ENCODE peak calls at places on chromosomes 16 and 17, in nine cellular contexts. W is stomach, N is K562, J is SK-N-SH, V is endothelial cell of umbilical vein, G is HCT116, Q is breast epithelium, I is H1, L is suprapubic skin. Y is an unnamed sample. For H3K9me3, the result is how much of the 10 kb centered on the place peaks cover.

GRCh38 chr17:39679521-39680192 is 8.2 kb downstream of the PGAP3 start:
- DNase-seq in W (peak), N (no peak), J (no peak), V (no peak), G (no peak), Q (no peak), I (no peak), L (no peak), Y (no peak)

GRCh38 chr16:66250686-66251405 is 115.6 kb upstream of the CDH5 start:
- DNase-seq in W (peak), N (no peak), J (peak), V (no peak), G (no peak), Q (peak), I (no peak), L (peak), Y (peak)

GRCh38 chr16:84166796-84167695 is 19.8 kb downstream of the TAF1C start:
- DNase-seq in W (no peak), N (no peak), J (no peak), V (no peak), G (no peak), Q (no peak), I (no peak), L (no peak), Y (no peak)

GRCh38 chr16:73949574-73950348 is 346.9 kb upstream of the PSMD7 start:
- DNase-seq in W (no peak), N (no peak), J (no peak), V (no peak), G (no peak), Q (no peak), I (no peak), L (no peak), Y (no peak)

GRCh38 chr17:82064433-82065192 is 991 bp downstream of the DUS1L start:
- DNase-seq in W (peak), N (no peak), J (no peak), V (no peak), G (no peak), Q (no peak), I (no peak), L (no peak), Y (peak)

GRCh38 chr17:50268040-50268439 is 6.2 kb upstream of the TMEM92 start:
- DNase-seq in W (no peak), N (no peak), J (no peak), V (no peak), G (no peak), Q (peak), I (no peak), L (no peak), Y (peak)

GRCh38 chr16:46711106-46711769 is 21.8 kb downstream of the ORC6 start:
- DNase-seq in W (no peak), N (no peak), J (no peak), V (no peak), G (no peak), Q (no peak), I (no peak), L (no peak), Y (peak)

GRCh38 chr17:17570798-17571716 is 20.5 kb downstream of the PEMT start:
- DNase-seq in W (peak), N (no peak), J (no peak), V (no peak), G (no peak), Q (no peak), I (no peak), L (no peak), Y (no peak)

GRCh38 chr17:81860756-81861568 is 627 bp upstream of the P4HB start:
- DNase-seq in W (peak), N (peak), J (peak), V (peak), G (peak), Q (peak), I (peak), L (peak), Y (peak)

GRCh38 chr17:27453466-27453865 is 2.8 kb upstream of the KSR1 start:
- DNase-seq in W (no peak), N (no peak), J (no peak), V (no peak), G (no peak), Q (no peak), I (no peak), L (no peak), Y (no peak)

GRCh38 chr17:19372004-19372365 is 6.3 kb upstream of the MAPK7 start:
- DNase-seq in W (no peak), N (no peak), J (no peak), V (no peak), G (no peak), Q (no peak), I (no peak), L (peak), Y (no peak)

GRCh38 chr16:85627835-85628556 is 14.9 kb downstream of the GSE1 start:
- DNase-seq in W (no peak), N (no peak), J (no peak), V (no peak), G (no peak), Q (no peak), I (no peak), L (no peak), Y (no peak)

GRCh38 chr17:44992242-44992939 is 24.3 kb upstream of the C1QL1 start:
- DNase-seq in W (no peak), N (no peak), J (no peak), V (no peak), G (no peak), Q (no peak), I (no peak), L (no peak), Y (no peak)

GRCh38 chr17:57485916-57486315 is 229.6 kb downstream of the MSI2 start:
- DNase-seq in W (no peak), N (no peak), J (no peak), V (no peak), G (no peak), Q (no peak), I (no peak), L (no peak), Y (no peak)

GRCh38 chr17:48338720-48339119 is 91.3 kb downstream of the SKAP1 start:
- DNase-seq in W (no peak), N (no peak), J (no peak), V (no peak), G (no peak), Q (no peak), I (no peak), L (no peak), Y (no peak)

GRCh38 chr17:1124238-1124699 is 55.5 kb downstream of the ABR start:
- DNase-seq in W (no peak), N (no peak), J (no peak), V (no peak), G (no peak), Q (no peak), I (no peak), L (no peak), Y (no peak)

GRCh38 chr17:75664099-75664549 is 2.8 kb downstream of the RECQL5 start:
- DNase-seq in W (no peak), N (no peak), J (no peak), V (no peak), G (no peak), Q (no peak), I (no peak), L (no peak), Y (no peak)

GRCh38 chr16:87658564-87659225 is 56.4 kb downstream of the JPH3 start:
- DNase-seq in W (no peak), N (no peak), J (no peak), V (no peak), G (no peak), Q (no peak), I (no peak), L (no peak), Y (no peak)

GRCh38 chr16:67115649-67116048 is 5.9 kb downstream of the PHAF1 start:
- DNase-seq in W (no peak), N (no peak), J (no peak), V (no peak), G (peak), Q (no peak), I (no peak), L (no peak), Y (no peak)

GRCh38 chr17:76252040-76252954 is 12.0 kb upstream of the RNF157 start:
- DNase-seq in W (peak), N (no peak), J (no peak), V (peak), G (no peak), Q (peak), I (no peak), L (no peak), Y (peak)

GRCh38 chr17:78839762-78840529 is 668 bp downstream of the USP36 start:
- DNase-seq in W (peak), N (no peak), J (peak), V (peak), G (no peak), Q (no peak), I (no peak), L (peak), Y (peak)

GRCh38 chr16:83336630-83337029 is 471.1 kb upstream of the HSBP1 start:
- DNase-seq in W (no peak), N (no peak), J (no peak), V (peak), G (no peak), Q (no peak), I (no peak), L (no peak), Y (no peak)

GRCh38 chr16:35506898-35507194 is 2047.4 kb downstream of the TP53TG3F start:
- DNase-seq in W (no peak), N (no peak), J (peak), V (no peak), G (no peak), Q (no peak), I (no peak), L (no peak), Y (no peak)

GRCh38 chr16:35510701-35511100 is 2051.3 kb downstream of the TP53TG3F start:
- DNase-seq in W (no peak), N (no peak), J (no peak), V (no peak), G (no peak), Q (no peak), I (no peak), L (no peak), Y (no peak)

DNA sequence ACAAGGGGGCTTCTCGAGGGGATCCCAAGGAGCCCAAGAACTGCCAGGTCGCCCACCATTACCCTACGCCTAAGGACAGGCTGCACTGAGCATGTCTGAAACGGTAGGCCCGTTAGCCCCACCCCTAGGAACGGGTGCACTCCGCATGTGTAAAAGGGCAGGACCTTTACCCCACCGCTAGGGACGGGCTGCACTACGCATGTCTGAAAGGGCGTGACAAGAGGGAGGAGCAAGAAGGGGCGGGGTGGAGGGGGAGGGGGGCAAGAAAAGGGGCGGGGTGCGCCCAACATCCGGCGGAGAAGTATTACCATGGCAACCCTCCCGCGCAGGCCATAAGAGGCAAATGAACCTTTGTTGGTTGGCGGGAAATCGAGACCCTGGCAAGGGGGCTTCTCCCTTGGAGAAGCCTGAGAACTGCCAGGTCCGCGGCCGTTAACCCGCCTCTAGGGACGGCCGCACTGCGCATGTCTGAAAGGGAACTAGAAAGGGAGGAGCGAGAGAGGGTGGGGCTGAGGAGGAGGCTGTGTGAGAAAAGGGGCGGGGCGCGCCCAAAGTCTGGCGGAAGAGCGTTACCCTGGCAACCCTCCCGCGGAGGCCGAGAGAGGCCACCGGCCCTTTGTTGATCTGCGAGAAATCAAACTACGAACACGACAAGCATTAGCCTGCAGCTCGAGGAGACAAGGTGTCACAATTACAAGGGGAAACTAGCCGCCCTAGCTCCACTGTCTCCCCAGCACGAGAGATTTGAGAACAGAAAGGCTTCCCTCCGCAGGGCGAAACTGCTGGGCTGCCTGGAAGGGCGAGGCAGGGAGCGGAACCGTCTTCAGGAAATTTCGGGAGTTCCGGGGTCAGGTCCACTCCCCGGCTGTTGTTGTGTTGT is 2046.8 kb downstream of the TP53TG3F start:
- DNase-seq in W (no peak), N (peak), J (peak), V (no peak), G (no peak), Q (no peak), I (no peak), L (no peak), Y (no peak)
- H3K9me3 ChIP-seq in W (under half), N (under half), J (under half), V (under half), G (under half), Q (under half), I (under half), L (under half), Y (under half)

GRCh38 chr16:76766538-76766937 is 424.5 kb upstream of the MON1B start:
- DNase-seq in W (no peak), N (no peak), J (no peak), V (no peak), G (no peak), Q (no peak), I (no peak), L (no peak), Y (no peak)
- TF ChIP-seq POLR2AphosphoS5 in W (no peak), N (no peak), J (no peak), V (no peak), G (no peak), Q (no peak), I (no peak), L (no peak), Y (no peak)

GRCh38 chr16:75169899-75170405 is 21.6 kb downstream of the ZFP1 start:
- DNase-seq in W (no peak), N (no peak), J (no peak), V (no peak), G (no peak), Q (no peak), I (no peak), L (no peak), Y (no peak)
- H3K9me3 ChIP-seq in W (under half), N (under half), J (under half), V (under half), G (under half), Q (under half), I (half or more), L (under half), Y (half or more)

GRCh38 chr16:15482068-15482747 is 47.8 kb downstream of the BMERB1 start:
- DNase-seq in W (peak), N (peak), J (peak), V (peak), G (peak), Q (peak), I (peak), L (no peak), Y (peak)
- TF ChIP-seq POLR2AphosphoS5 in W (peak), N (no peak), J (no peak), V (peak), G (peak), Q (no peak), I (no peak), L (no peak), Y (peak)

DNA sequence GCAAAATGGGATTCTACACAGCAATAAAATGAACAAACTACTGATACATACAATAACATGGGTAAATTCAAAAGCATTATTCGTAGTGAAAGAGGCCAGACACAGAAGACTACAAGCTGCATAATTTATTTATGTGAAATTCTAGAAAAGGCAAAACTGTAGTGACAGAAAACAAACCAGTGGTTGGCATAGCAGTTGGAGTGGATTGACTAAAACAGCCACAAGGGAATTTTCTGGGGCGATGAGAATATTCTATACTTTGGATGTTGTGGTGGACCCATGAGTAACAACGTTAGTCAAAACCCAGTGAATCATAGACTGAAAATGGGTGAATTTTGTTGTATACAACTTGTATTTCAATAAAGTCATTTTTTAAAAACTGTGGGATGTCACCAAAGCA is 63.2 kb upstream of the RPL38 start:
- DNase-seq in W (no peak), N (no peak), J (no peak), V (no peak), G (no peak), Q (no peak), I (no peak), L (no peak), Y (no peak)
- H3K9me3 ChIP-seq in W (under half), N (under half), J (under half), V (under half), G (under half), Q (under half), I (under half), L (under half), Y (under half)

DNA sequence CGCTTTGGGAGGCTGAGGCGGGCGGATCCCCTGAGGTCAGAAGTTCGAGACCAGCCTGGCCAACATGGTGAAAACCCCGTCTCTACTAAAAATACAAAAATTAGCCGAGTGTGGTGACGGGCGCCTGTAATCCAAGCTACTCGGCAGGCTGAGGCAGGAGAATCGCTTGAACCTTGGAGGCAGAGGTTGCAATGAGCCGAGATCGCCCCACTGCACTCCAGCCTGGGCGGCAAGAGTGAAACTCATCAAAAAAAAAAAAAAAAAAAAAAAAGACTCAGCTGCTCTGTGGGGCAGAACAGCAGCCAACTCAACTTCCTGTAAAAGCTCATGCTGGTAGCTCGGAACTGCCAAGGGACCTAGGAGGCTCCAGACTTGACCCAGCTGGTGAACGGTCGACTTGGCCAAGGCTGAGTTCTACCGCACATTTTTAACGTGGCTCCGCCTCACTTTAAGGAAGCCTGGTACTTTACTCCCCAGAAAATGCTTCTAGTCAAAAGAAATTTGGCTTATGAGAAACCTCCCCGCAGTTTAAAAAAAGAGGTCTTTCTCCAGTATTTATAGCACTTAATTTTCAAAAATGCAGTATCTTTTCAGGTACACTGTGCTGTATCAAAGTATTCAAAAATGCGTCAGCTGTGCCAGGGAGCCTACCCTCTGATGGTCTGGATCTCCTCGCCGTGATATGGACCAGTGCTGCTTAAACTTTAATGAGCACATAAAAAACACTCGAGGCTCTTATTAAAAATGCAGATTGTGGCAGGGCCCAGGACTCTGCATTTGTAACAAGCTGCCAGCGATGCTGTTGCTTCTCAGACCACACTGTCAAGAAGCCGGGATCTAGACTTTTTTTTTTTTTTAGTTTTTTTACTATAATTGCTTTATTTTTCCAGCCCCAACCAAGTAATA is 1.2 kb upstream of the SMARCD2 start:
- DNase-seq in W (peak), N (no peak), J (no peak), V (peak), G (peak), Q (no peak), I (no peak), L (no peak), Y (peak)
- TF ChIP-seq POLR2AphosphoS5 in W (no peak), N (peak), J (no peak), V (no peak), G (no peak), Q (no peak), I (no peak), L (no peak), Y (peak)

DNA sequence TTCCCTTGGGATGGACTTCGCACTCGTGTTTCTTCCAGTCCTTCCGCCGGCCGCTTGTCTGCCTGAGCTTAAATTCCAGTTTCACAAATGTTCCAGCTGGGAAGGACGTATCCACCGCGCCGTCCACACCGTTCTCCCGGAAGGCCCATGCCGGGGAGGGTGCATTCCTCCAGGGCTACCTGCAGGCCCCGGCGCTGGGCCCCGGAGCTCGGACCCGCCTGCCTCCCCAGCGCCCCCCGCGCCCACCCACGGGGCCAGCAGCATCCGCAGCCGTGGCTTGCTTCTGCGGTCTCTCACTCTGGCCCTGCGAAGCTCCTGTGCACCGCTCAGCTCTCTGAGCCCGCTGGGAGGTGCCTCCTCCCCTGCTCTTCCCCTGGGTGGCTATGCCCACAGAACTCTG is 2084.1 kb downstream of the TP53TG3F start:
- DNase-seq in W (no peak), N (no peak), J (no peak), V (no peak), G (no peak), Q (no peak), I (no peak), L (no peak), Y (no peak)
- H3K9me3 ChIP-seq in W (under half), N (under half), J (under half), V (under half), G (under half), Q (under half), I (under half), L (under half), Y (under half)